ENCODE peak calls at places on chromosome 15, in ten cellular contexts. U is Peyer's patch, N is left ventricle myocardium inferior, X is coronary artery, F is B cell, H is mesothelial cell of epicardium, S is foreskin fibroblast, M is AG09309, D is heart left ventricle, C is H1. V is an unnamed sample.

GRCh38 chr15:85623648-85624047 is 171.1 kb downstream of the KLHL25 start:
- DNase-seq in N (no peak), F (no peak), U (no peak), D (no peak), H (no peak), S (peak), M (no peak), X (no peak), C (no peak), V (no peak)

GRCh38 chr15:47588968-47589367 is 128.3 kb upstream of the SEMA6D start:
- DNase-seq in C (no peak), X (no peak), U (no peak), S (peak), H (no peak), F (no peak), D (no peak), M (no peak), N (no peak), V (no peak)

GRCh38 chr15:65914981-65915925 is 46.0 kb downstream of the RAB11A start:
- DNase-seq in C (no peak), M (no peak), X (no peak), U (no peak), S (no peak), N (no peak), H (no peak), D (no peak), F (peak), V (no peak)

GRCh38 chr15:37940886-37941285 is 6.4 kb downstream of the TMCO5A start:
- DNase-seq in U (no peak), C (no peak), D (no peak), S (no peak), N (no peak), F (no peak), H (no peak), M (no peak), X (no peak), V (no peak)

GRCh38 chr15:38945551-38946298 is 381.1 kb upstream of the RASGRP1 start:
- DNase-seq in U (no peak), M (no peak), D (no peak), N (no peak), S (no peak), C (no peak), F (no peak), X (no peak), H (no peak), V (no peak)

GRCh38 chr15:66433726-66434125 is 47.0 kb downstream of the MAP2K1 start:
- DNase-seq in M (no peak), S (peak), N (no peak), U (no peak), X (no peak), C (no peak), F (no peak), D (no peak), H (no peak), V (no peak)

GRCh38 chr15:93041159-93041547 is 47.9 kb downstream of the RGMA start:
- DNase-seq in U (peak), N (no peak), C (no peak), H (no peak), D (no peak), F (no peak), X (no peak), S (no peak), M (no peak), V (no peak)

GRCh38 chr15:81336568-81336967 is 12.6 kb upstream of the STARD5 start:
- DNase-seq in M (no peak), F (peak), D (no peak), U (no peak), H (no peak), C (peak), S (peak), N (no peak), X (peak), V (peak)

GRCh38 chr15:60720493-60721231 is 241.7 kb upstream of the ICE2 start:
- DNase-seq in C (no peak), X (no peak), F (no peak), N (no peak), M (no peak), U (no peak), D (no peak), H (no peak), S (no peak), V (no peak)

GRCh38 chr15:36643551-36643950 is 64.1 kb downstream of the CDIN1 start:
- DNase-seq in F (no peak), S (no peak), H (no peak), M (no peak), X (no peak), U (no peak), N (no peak), D (no peak), C (no peak), V (no peak)

GRCh38 chr15:27686971-27687370 is 412.1 kb downstream of the OCA2 start:
- DNase-seq in X (peak), C (no peak), F (no peak), N (no peak), S (no peak), M (no peak), H (no peak), D (no peak), U (no peak), V (no peak)

GRCh38 chr15:93288718-93289117 is 199.7 kb upstream of the RGMA start:
- DNase-seq in N (no peak), F (no peak), D (no peak), C (no peak), S (no peak), U (no peak), X (no peak), M (no peak), H (no peak), V (no peak)

GRCh38 chr15:41891946-41892345 is 1.9 kb downstream of the SPTBN5 start:
- DNase-seq in M (no peak), N (no peak), X (no peak), F (no peak), S (no peak), U (no peak), D (no peak), C (no peak), H (no peak), V (no peak)

GRCh38 chr15:48190932-48191573 is 412 bp upstream of the CTXN2 start:
- DNase-seq in S (peak), M (no peak), X (no peak), N (peak), U (peak), F (no peak), C (peak), D (peak), H (peak), V (peak)

GRCh38 chr15:92611995-92612745 is 43.4 kb downstream of the FAM174B start:
- DNase-seq in M (no peak), U (peak), C (no peak), S (no peak), N (no peak), X (peak), F (no peak), H (no peak), D (no peak), V (no peak)

GRCh38 chr15:72195101-72195511 is 2.5 kb downstream of the GRAMD2A start:
- DNase-seq in X (no peak), F (no peak), S (no peak), M (no peak), C (no peak), N (no peak), U (no peak), D (no peak), H (no peak), V (no peak)

GRCh38 chr15:47820780-47821319 is 103.5 kb downstream of the SEMA6D start:
- DNase-seq in D (no peak), F (no peak), M (no peak), U (no peak), H (no peak), X (no peak), N (no peak), S (peak), C (no peak), V (no peak)

GRCh38 chr15:60871731-60872130 is 357.4 kb downstream of the RORA start:
- DNase-seq in U (no peak), N (no peak), F (no peak), S (peak), C (no peak), M (peak), H (no peak), D (no peak), X (no peak), V (no peak)

GRCh38 chr15:38217181-38217580 is 35.5 kb upstream of the SPRED1 start:
- DNase-seq in D (no peak), H (no peak), F (no peak), S (peak), M (no peak), X (no peak), U (no peak), N (no peak), C (no peak), V (no peak)

GRCh38 chr15:77243146-77243545 is 172.2 kb upstream of the TSPAN3 start:
- DNase-seq in X (no peak), N (no peak), H (no peak), C (no peak), S (no peak), D (no peak), F (no peak), M (no peak), U (no peak), V (no peak)

GRCh38 chr15:59292393-59292792 is 80.3 kb downstream of the MYO1E start:
- DNase-seq in H (no peak), F (no peak), M (no peak), X (no peak), D (no peak), N (no peak), S (peak), C (no peak), U (no peak), V (no peak)

GRCh38 chr15:40420793-40421192 is 15.2 kb downstream of the IVD start:
- DNase-seq in H (no peak), U (peak), X (no peak), D (no peak), S (no peak), M (no peak), N (no peak), C (no peak), F (no peak), V (no peak)

GRCh38 chr15:59972241-59972640 is 31.9 kb upstream of the FOXB1 start:
- DNase-seq in C (no peak), F (no peak), U (no peak), X (no peak), N (no peak), H (no peak), S (no peak), D (no peak), M (no peak), V (no peak)

GRCh38 chr15:83398591-83398990 is 48.5 kb upstream of the SH3GL3 start:
- DNase-seq in S (peak), C (no peak), M (peak), F (no peak), H (no peak), D (no peak), X (no peak), U (no peak), N (no peak), V (peak)

GRCh38 chr15:99335508-99335907 is 84.2 kb downstream of the LRRC28 start:
- DNase-seq in M (no peak), F (no peak), D (no peak), C (no peak), H (no peak), N (no peak), X (no peak), S (no peak), U (no peak), V (no peak)

GRCh38 chr15:49697121-49697520 is 76.3 kb downstream of the DTWD1 start:
- DNase-seq in X (no peak), C (no peak), D (no peak), M (no peak), S (peak), N (no peak), H (no peak), U (no peak), F (no peak), V (no peak)

GRCh38 chr15:46080018-46080417 is 445.2 kb downstream of the SQOR start:
- DNase-seq in H (no peak), M (no peak), D (no peak), N (no peak), F (no peak), C (no peak), X (no peak), U (no peak), S (peak), V (no peak)

GRCh38 chr15:46450112-46450809 is 815.4 kb downstream of the SQOR start:
- DNase-seq in N (no peak), C (no peak), F (no peak), M (no peak), D (no peak), U (no peak), S (no peak), X (no peak), H (no peak), V (no peak)

GRCh38 chr15:96264351-96264798 is 66.1 kb upstream of the NR2F2 start:
- DNase-seq in U (no peak), F (no peak), X (no peak), N (no peak), H (no peak), D (no peak), M (no peak), S (no peak), C (no peak), V (no peak)

GRCh38 chr15:94670436-94671034 is 439.2 kb downstream of the MCTP2 start:
- DNase-seq in M (peak), H (no peak), D (no peak), F (no peak), S (peak), C (no peak), U (no peak), X (no peak), N (no peak), V (no peak)

GRCh38 chr15:50114381-50114780 is 4.7 kb downstream of the ATP8B4 start:
- DNase-seq in N (no peak), U (no peak), H (no peak), F (no peak), M (no peak), D (peak), C (no peak), S (no peak), X (no peak), V (no peak)

GRCh38 chr15:64152507-64153387 is 1.2 kb downstream of the SNX22 start:
- DNase-seq in X (peak), U (no peak), H (no peak), F (peak), D (peak), N (no peak), S (no peak), M (no peak), C (peak), V (no peak)

GRCh38 chr15:51403946-51404695 is 62.7 kb downstream of the GLDN start:
- DNase-seq in S (no peak), U (no peak), N (no peak), M (no peak), H (no peak), D (no peak), X (no peak), C (peak), F (no peak), V (peak)

GRCh38 chr15:65937046-65937445 is 67.8 kb downstream of the RAB11A start:
- DNase-seq in H (no peak), S (no peak), X (no peak), C (no peak), F (no peak), M (no peak), D (no peak), U (no peak), N (no peak), V (no peak)

GRCh38 chr15:58240191-58240932 is 102.2 kb downstream of the AQP9 start:
- DNase-seq in N (no peak), S (no peak), D (no peak), M (no peak), U (no peak), F (no peak), C (no peak), X (no peak), H (no peak), V (no peak)

GRCh38 chr15:58243083-58243482 is 104.9 kb downstream of the AQP9 start:
- DNase-seq in N (no peak), X (no peak), D (no peak), U (no peak), S (no peak), M (no peak), H (no peak), C (no peak), F (no peak), V (no peak)

GRCh38 chr15:58246041-58246440 is 107.9 kb downstream of the AQP9 start:
- DNase-seq in U (no peak), D (no peak), C (no peak), X (no peak), F (no peak), M (no peak), S (no peak), N (peak), H (no peak), V (no peak)

GRCh38 chr15:58244546-58244945 is 106.4 kb downstream of the AQP9 start:
- DNase-seq in H (no peak), X (no peak), M (no peak), U (no peak), S (no peak), F (no peak), N (no peak), C (no peak), D (no peak), V (no peak)

GRCh38 chr15:58241872-58242271 is 103.7 kb downstream of the AQP9 start:
- DNase-seq in H (no peak), U (no peak), S (peak), X (no peak), M (no peak), D (no peak), F (no peak), N (no peak), C (no peak), V (no peak)
- TF ChIP-seq CTCF in H (no peak), U (peak), S (no peak), X (no peak), M (no peak), D (no peak), F (no peak), N (peak), C (no peak), V (peak)

DNA sequence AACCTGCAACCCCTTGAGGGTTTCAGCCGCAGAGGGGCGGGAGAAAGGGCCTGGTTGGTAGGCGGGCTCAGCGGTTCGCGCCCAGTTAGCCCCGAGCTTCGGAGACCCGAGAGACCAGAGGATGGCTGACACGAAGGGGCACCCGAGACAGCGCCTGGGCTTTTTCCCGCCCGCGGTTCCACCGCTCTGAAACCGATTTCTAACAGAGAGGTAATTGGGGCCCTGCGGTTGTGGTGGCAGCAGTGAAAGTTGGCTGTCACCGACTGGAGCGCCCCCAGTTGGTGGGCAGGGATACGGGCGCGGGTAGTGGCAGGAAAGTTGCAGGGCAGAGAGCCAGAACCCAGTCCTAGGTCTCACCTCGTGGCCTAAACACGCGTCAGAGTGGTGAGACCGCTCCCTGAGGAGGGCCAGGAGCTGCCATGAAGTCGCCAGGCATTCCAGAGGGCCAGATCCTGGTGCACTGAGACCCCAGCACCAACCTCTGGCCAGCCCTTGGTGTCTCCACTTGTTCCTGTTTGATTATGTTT is 590 bp upstream of the ELL3 start:
- DNase-seq in F (peak), H (no peak), U (peak), D (peak), C (peak), N (peak), M (no peak), X (peak), S (peak), V (peak)
- TF ChIP-seq CTCF in F (peak), H (peak), U (peak), D (peak), C (peak), N (peak), M (peak), X (peak), S (peak), V (peak)

GRCh38 chr15:74406992-74407705 is 26.6 kb downstream of the SEMA7A start:
- DNase-seq in N (no peak), S (peak), M (peak), F (no peak), X (no peak), U (no peak), C (no peak), D (no peak), H (no peak), V (peak)
- TF ChIP-seq CTCF in N (no peak), S (no peak), M (no peak), F (no peak), X (no peak), U (no peak), C (no peak), D (no peak), H (no peak), V (no peak)

DNA sequence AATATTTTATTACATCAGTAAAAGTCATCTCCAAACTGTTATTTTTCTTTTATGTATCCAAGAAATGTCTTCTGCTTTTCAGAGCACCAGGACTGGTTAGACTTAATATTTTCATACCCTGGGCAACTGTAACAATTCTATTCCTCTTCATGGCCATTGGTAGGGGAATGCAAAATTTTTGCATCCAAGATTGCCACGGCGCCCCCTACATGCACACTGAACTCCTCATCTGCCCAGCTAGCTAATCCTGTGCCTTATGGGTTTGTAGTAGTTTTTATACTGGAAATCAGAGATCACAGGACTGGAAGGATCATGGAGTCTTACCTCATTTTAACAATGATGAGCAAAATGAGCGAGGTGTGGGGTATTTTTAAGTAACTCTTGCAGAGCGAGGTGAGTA is 74.2 kb downstream of the CRTC3 start:
- DNase-seq in D (peak), M (no peak), H (no peak), F (no peak), S (peak), N (peak), X (no peak), U (peak), C (no peak), V (no peak)
- TF ChIP-seq CTCF in D (no peak), M (peak), H (no peak), F (peak), S (peak), N (peak), X (no peak), U (peak), C (peak), V (peak)

GRCh38 chr15:25785643-25786029 is 77.5 kb downstream of the ATP10A start:
- DNase-seq in X (no peak), F (no peak), S (no peak), M (no peak), D (no peak), N (no peak), U (no peak), C (no peak), H (no peak), V (no peak)

GRCh38 chr15:25784876-25785642 is 78.1 kb downstream of the ATP10A start:
- DNase-seq in U (no peak), S (peak), N (no peak), D (no peak), F (no peak), M (peak), H (no peak), X (no peak), C (no peak), V (no peak)

GRCh38 chr15:25784141-25784540 is 79.0 kb downstream of the ATP10A start:
- DNase-seq in X (no peak), S (peak), C (no peak), H (no peak), M (no peak), F (no peak), N (no peak), U (no peak), D (no peak), V (no peak)

GRCh38 chr15:25783134-25783533 is 80.0 kb downstream of the ATP10A start:
- DNase-seq in C (no peak), M (no peak), S (no peak), F (no peak), X (no peak), H (no peak), D (no peak), U (no peak), N (no peak), V (no peak)

DNA sequence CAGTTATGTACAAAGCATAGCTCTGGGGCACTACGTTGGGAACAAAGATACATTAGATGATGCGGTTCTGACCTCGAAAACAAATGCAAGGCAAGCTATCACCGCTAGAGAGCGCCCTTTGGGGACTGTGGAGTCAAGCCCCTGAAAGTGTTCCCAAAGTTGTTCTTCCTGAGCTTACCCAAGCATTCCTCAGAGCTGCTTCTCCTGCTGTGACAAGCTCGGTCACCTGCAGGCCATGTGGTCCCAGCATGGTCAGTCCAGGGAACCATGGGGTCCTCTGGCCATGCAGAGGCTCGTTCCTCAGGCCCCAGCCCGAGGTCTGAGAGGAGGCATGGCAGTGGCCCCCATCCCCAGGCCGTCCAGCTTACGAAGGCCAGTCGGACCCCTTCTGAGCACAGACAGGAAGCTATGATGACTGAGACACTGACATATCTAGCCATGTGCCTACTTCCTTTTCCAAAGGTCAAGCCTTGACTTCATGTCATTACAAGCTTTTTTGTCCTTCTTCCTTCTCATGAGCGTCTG is 79.5 kb downstream of the ATP10A start:
- DNase-seq in S (peak), N (no peak), M (no peak), X (no peak), H (no peak), C (peak), D (no peak), F (no peak), U (no peak), V (no peak)
- TF ChIP-seq CTCF in S (peak), N (peak), M (peak), X (no peak), H (peak), C (peak), D (no peak), F (no peak), U (no peak), V (peak)

GRCh38 chr15:100934735-100935134 is 15.6 kb downstream of the LRRK1 start:
- DNase-seq in S (peak), M (no peak), H (no peak), F (no peak), D (no peak), N (no peak), U (no peak), C (peak), X (no peak), V (no peak)
- TF ChIP-seq CTCF in S (peak), M (peak), H (no peak), F (no peak), D (no peak), N (no peak), U (no peak), C (peak), X (no peak), V (no peak)